ENCODE peak calls at places on chromosomes 12 and 14, in eight cellular contexts. Q is IMR-90, O is HCT116, Z is AG09309, B is cardiac fibroblast, X is fibroblast of pulmonary artery, Y is right lobe of liver, L is left ventricle myocardium inferior. G is an unnamed sample.

GRCh38 chr12:112540021-112540420 is 121.3 kb downstream of the PTPN11 start:
- DNase-seq in O (no peak), B (no peak), Y (no peak), L (no peak), X (no peak), Q (no peak), Z (no peak), G (no peak)

GRCh38 chr14:21334202-21334906 is 49.5 kb downstream of the SUPT16H start:
- DNase-seq in O (no peak), L (no peak), B (no peak), X (no peak), Y (no peak), Z (no peak), Q (no peak), G (no peak)

GRCh38 chr12:33267641-33268040 is 172.0 kb downstream of the SYT10 start:
- DNase-seq in Y (no peak), L (no peak), B (no peak), Z (no peak), X (no peak), O (no peak), Q (no peak), G (no peak)

GRCh38 chr14:31944256-31945073 is 132.6 kb upstream of the ARHGAP5 start:
- DNase-seq in L (no peak), Y (no peak), Z (no peak), X (no peak), Q (no peak), B (no peak), O (no peak), G (peak; percentile 92)

GRCh38 chr12:113333877-113334785 is 778 bp downstream of the SLC8B1 start:
- DNase-seq in Y (no peak), X (no peak), Q (no peak), O (no peak), L (peak; percentile 36), B (no peak), Z (no peak), G (peak; percentile 29)

GRCh38 chr14:104912053-104912452 is 12.6 kb upstream of the PLD4 start:
- DNase-seq in L (no peak), Z (no peak), X (no peak), Q (no peak), B (no peak), O (no peak), Y (no peak), G (no peak)

GRCh38 chr14:103084021-103084919 is at the start of gene LBHD2:
- DNase-seq in X (no peak), Z (no peak), Q (peak; percentile 17), L (no peak), Y (no peak), O (no peak), B (no peak), G (no peak)

GRCh38 chr12:100733817-100734593 is 60.6 kb upstream of the ANO4 start:
- DNase-seq in O (peak; percentile 21), L (no peak), Z (no peak), Q (peak; percentile 60), B (peak; percentile 48), X (peak; percentile 65), Y (no peak), G (no peak)

GRCh38 chr12:5694759-5695409 is 250.2 kb downstream of the ANO2 start:
- DNase-seq in Q (peak; percentile 29), B (no peak), O (peak; percentile 3), Z (peak; percentile 24), Y (no peak), L (no peak), X (no peak), G (no peak)

GRCh38 chr14:76908834-76909233 is 82.6 kb downstream of the LRRC74A start:
- DNase-seq in Z (no peak), Q (no peak), O (no peak), X (no peak), L (no peak), Y (no peak), B (no peak), G (peak; percentile 86)

GRCh38 chr14:66662374-66662773 is 154.4 kb downstream of the GPHN start:
- DNase-seq in Z (no peak), Q (no peak), O (no peak), X (peak; percentile 52), L (no peak), B (peak; percentile 34), Y (no peak), G (no peak)

GRCh38 chr12:34336619-34337465 is 314.5 kb downstream of the ALG10 start:
- DNase-seq in X (no peak), L (no peak), Q (no peak), O (no peak), B (no peak), Z (no peak), Y (no peak), G (no peak)

GRCh38 chr12:52454411-52455201 is 2.7 kb upstream of the KRT6B start:
- DNase-seq in Z (no peak), Y (no peak), L (no peak), O (peak; percentile 28), B (peak; percentile 26), X (peak; percentile 22), Q (no peak), G (no peak)

GRCh38 chr12:3698218-3698974 is 54.5 kb downstream of the CRACR2A start:
- DNase-seq in Q (peak; percentile 95), O (no peak), X (peak; percentile 87), Z (peak; percentile 90), L (no peak), B (peak; percentile 80), Y (no peak), G (no peak)

GRCh38 chr12:7017870-7018349 is 366 bp downstream of the LPCAT3 start:
- DNase-seq in O (no peak), Z (no peak), Q (peak; percentile 8), L (no peak), B (no peak), Y (peak; percentile 61), X (no peak), G (no peak)

DNA sequence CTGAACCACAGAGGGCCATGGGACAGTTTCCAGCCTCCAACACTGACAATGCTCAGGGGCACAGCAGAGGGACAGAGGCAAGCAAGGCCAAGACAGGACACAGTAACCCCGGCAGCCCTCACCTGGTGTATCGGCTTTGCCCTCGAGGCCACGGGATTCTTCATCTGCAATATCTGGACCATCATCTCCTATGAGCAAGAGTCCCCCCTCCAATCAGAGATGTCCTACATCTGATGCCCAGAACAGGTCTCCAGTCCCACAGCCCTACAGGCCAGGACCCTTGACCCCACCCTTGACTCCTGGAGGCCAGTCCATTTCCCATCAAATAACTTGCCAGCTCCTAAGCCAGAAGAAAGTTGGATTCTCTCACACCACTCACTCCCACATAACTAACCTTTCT is 17.4 kb downstream of the KMT2D start:
- DNase-seq in B (no peak), Y (no peak), Q (no peak), Z (no peak), X (no peak), L (no peak), O (no peak), G (no peak)
- H3K4me3 ChIP-seq in B (no peak overlapping the region), Y (no peak overlapping the region), Q (no peak overlapping the region), Z (no peak overlapping the region), X (no peak overlapping the region), L (no peak overlapping the region), O (no peak overlapping the region), G (no peak overlapping the region)

GRCh38 chr14:69303086-69303485 is 43.1 kb downstream of the GALNT16 start:
- DNase-seq in Z (no peak), L (no peak), Q (no peak), O (no peak), X (no peak), Y (peak; percentile 28), B (no peak), G (no peak)

GRCh38 chr14:69298131-69299071 is 38.4 kb downstream of the GALNT16 start:
- DNase-seq in O (no peak), Q (no peak), B (no peak), Y (no peak), Z (no peak), L (no peak), X (no peak), G (no peak)

GRCh38 chr14:69300601-69301221 is 40.8 kb downstream of the GALNT16 start:
- DNase-seq in B (no peak), L (no peak), Y (peak; percentile 28), Q (no peak), O (no peak), Z (no peak), X (no peak), G (no peak)

DNA sequence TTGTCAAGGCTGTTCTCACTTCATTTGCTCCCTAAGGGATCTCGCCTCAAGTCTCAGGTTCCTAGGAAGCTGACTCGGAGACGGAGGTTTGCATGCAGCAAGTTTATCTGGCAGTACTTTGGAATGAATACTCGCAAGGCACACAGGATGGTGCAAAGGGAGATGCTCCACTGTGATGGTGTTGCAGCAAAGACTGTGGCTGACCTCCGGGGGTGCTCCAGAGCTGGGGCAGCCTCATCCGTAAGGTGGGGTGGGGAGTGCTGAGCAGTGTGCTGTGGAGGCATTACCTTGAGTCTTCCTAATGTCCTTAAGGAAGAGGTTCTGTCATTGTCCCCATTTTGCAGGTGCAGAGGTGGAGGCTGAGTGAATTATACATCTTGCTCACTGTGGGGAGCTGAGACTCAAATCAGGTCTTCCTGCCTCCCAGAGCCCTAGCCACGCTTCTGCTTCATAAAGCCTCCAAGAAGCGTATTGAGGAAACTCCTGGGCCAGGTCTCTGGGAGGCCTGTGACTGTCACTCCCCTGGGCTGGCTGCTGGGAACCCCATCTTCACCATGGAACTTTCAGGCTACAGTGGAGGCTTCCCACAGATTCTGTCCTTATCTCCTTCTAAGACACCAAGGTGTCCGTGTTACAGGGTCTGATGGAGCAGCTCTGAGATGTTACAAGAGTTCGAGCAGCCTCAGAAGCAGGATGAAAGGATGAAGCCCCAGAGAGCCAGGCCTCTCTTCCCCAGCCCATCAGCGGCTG is 39.5 kb downstream of the GALNT16 start:
- DNase-seq in O (no peak), X (no peak), Y (no peak), Z (no peak), Q (no peak), B (no peak), L (no peak), G (no peak)
- TF ChIP-seq CTCF in O (peak; percentile 46), X (peak; percentile 18), Y (no peak), Z (peak; percentile 31), Q (peak; percentile 16), B (peak; percentile 29), L (no peak), G (no peak)

GRCh38 chr12:114529956-114530355 is 124.0 kb upstream of the TBX5 start:
- DNase-seq in X (peak; percentile 24), B (peak; percentile 5), Y (no peak), Q (no peak), O (no peak), L (no peak), Z (peak; percentile 7), G (no peak)

GRCh38 chr12:114528766-114529165 is 122.8 kb upstream of the TBX5 start:
- DNase-seq in Q (no peak), Y (no peak), X (no peak), L (no peak), B (no peak), Z (no peak), O (no peak), G (no peak)

GRCh38 chr12:114530417-114530816 is 124.5 kb upstream of the TBX5 start:
- DNase-seq in Y (no peak), Z (no peak), L (no peak), O (no peak), B (no peak), Q (no peak), X (no peak), G (no peak)
- H3K4me3 ChIP-seq in Y (no peak overlapping the region), Z (no peak overlapping the region), L (no peak overlapping the region), O (no peak overlapping the region), B (no peak overlapping the region), Q (no peak overlapping the region), X (no peak overlapping the region), G (no peak overlapping the region)

DNA sequence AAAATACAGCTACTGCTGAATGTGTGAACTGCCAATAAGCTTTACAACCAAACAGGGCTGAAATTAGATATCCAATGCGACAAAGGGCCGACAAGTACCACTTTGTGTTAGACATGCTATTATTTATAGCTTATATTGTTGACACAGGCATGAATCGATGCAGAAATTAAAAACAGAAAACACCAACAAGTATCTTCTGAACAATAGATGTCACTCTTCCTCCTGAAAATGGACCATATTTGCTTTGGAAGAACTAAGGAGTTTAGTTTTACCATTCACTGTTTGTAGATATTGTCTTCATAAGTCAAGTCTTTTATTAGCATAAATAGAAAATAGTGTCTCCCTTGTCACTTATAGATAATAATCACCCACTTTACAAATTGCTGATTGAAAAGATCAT is 86.5 kb downstream of the LRIG3 start:
- DNase-seq in Y (no peak), Q (no peak), O (no peak), Z (no peak), B (peak; percentile 9), L (no peak), X (no peak), G (no peak)
- TF ChIP-seq CTCF in Y (no peak), Q (no peak), O (no peak), Z (no peak), B (no peak), L (no peak), X (no peak), G (no peak)

G was measured in Peyer's patch.